ENCODE peak calls at places on chromosomes 6 and 20, in eight cellular contexts. Y is NCI-H187, B is SJSA1, A is NCI-H510A treated with DMSO at 0.1 percent for 48 hours, J is neural progenitor cell, D is Calu3, L is amygdala, U is T-helper 17 cell. I is an unnamed sample.
A peak's percentile ranks its signal among the peaks of the same experiment; 100 is the strongest.

GRCh38 chr6:169858935-169859351 is 107.5 kb downstream of the ERMARD start:
- DNase-seq in Y (no peak), B (no peak), A (no peak), J (no peak), D (no peak), L (no peak), U (no peak), I (no peak)

GRCh38 chr6:139027620-139028182 is 844 bp upstream of the ABRACL start:
- DNase-seq in Y (peak; percentile 20), B (no peak), A (peak; percentile 70), J (peak; percentile 42), D (peak; percentile 24), L (no peak), U (no peak), I (peak; percentile 4)

GRCh38 chr6:140401666-140402255 is 1027.3 kb upstream of the CITED2 start:
- DNase-seq in Y (no peak), B (peak; percentile 21), A (no peak), J (no peak), D (no peak), L (no peak), U (no peak), I (no peak)

GRCh38 chr20:2172305-2173175 is 70.9 kb downstream of the STK35 start:
- DNase-seq in Y (no peak), B (peak; percentile 61), A (peak; percentile 68), J (peak; percentile 79), D (peak; percentile 56), L (peak; percentile 48), U (peak; percentile 57), I (peak; percentile 76)

GRCh38 chr20:58523072-58523681 is 8.0 kb upstream of the APCDD1L start:
- DNase-seq in Y (no peak), B (no peak), A (no peak), J (peak; percentile 56), D (no peak), L (no peak), U (no peak), I (no peak)

GRCh38 chr6:144036064-144036873 is 28.2 kb upstream of the PLAGL1 start:
- DNase-seq in Y (no peak), B (peak; percentile 41), A (no peak), J (peak; percentile 57), D (peak; percentile 8), L (peak; percentile 2), U (no peak), I (peak; percentile 10)

GRCh38 chr20:38458314-38458713 is 14.3 kb upstream of the RALGAPB start:
- DNase-seq in Y (no peak), B (no peak), A (no peak), J (no peak), D (no peak), L (no peak), U (no peak), I (no peak)

GRCh38 chr20:14775778-14776177 is 438.4 kb upstream of the FLRT3 start:
- DNase-seq in Y (no peak), B (no peak), A (no peak), J (no peak), D (no peak), L (no peak), U (no peak), I (peak; percentile 66)

GRCh38 chr6:130447374-130447773 is 81.6 kb downstream of the TMEM200A start:
- DNase-seq in Y (no peak), B (no peak), A (no peak), J (no peak), D (no peak), L (no peak), U (no peak), I (no peak)

GRCh38 chr6:117549606-117550005 is 52.7 kb downstream of the GOPC start:
- DNase-seq in Y (no peak), B (no peak), A (no peak), J (no peak), D (no peak), L (no peak), U (no peak), I (no peak)

GRCh38 chr6:149948011-149948410 is 6.2 kb downstream of the ULBP2 start:
- DNase-seq in Y (no peak), B (no peak), A (no peak), J (no peak), D (no peak), L (no peak), U (no peak), I (no peak)

GRCh38 chr6:154606457-154606856 is 96.0 kb upstream of the CNKSR3 start:
- DNase-seq in Y (no peak), B (no peak), A (no peak), J (no peak), D (peak; percentile 1), L (no peak), U (peak; percentile 25), I (no peak)

GRCh38 chr6:145096846-145097245 is 638.5 kb downstream of the EPM2A start:
- DNase-seq in Y (no peak), B (no peak), A (no peak), J (no peak), D (no peak), L (no peak), U (no peak), I (no peak)

GRCh38 chr6:37285861-37286311 is 27.9 kb upstream of the TMEM217 start:
- DNase-seq in Y (no peak), B (no peak), A (no peak), J (no peak), D (no peak), L (no peak), U (no peak), I (no peak)

GRCh38 chr6:29886686-29887085 is 55.6 kb upstream of the HLA-A start:
- DNase-seq in Y (no peak), B (no peak), A (no peak), J (no peak), D (no peak), L (no peak), U (no peak), I (no peak)

GRCh38 chr6:170434114-170434820 is 118.8 kb downstream of the PSMB1 start:
- DNase-seq in Y (no peak), B (no peak), A (peak; percentile 52), J (peak; percentile 33), D (no peak), L (no peak), U (no peak), I (no peak)

GRCh38 chr20:20137851-20138250 is 85.5 kb downstream of the CFAP61 start:
- DNase-seq in Y (no peak), B (no peak), A (no peak), J (no peak), D (no peak), L (no peak), U (no peak), I (no peak)

GRCh38 chr20:47810686-47811347 is 25.5 kb upstream of the SULF2 start:
- DNase-seq in Y (no peak), B (no peak), A (no peak), J (no peak), D (no peak), L (no peak), U (no peak), I (no peak)

GRCh38 chr6:23349521-23350147 is 776.4 kb upstream of the NRSN1 start:
- DNase-seq in Y (no peak), B (no peak), A (no peak), J (no peak), D (peak; percentile 7), L (no peak), U (no peak), I (no peak)

GRCh38 chr20:58691773-58692578 is 624 bp upstream of the NPEPL1 start:
- DNase-seq in Y (no peak), B (no peak), A (no peak), J (no peak), D (no peak), L (no peak), U (no peak), I (no peak)

GRCh38 chr20:38298768-38299288 is 5.1 kb upstream of the BPI start:
- DNase-seq in Y (no peak), B (no peak), A (no peak), J (no peak), D (no peak), L (peak; percentile 19), U (no peak), I (peak; percentile 3)

GRCh38 chr20:10090588-10091166 is 55.9 kb downstream of the ANKEF1 start:
- DNase-seq in Y (peak; percentile 68), B (peak; percentile 18), A (peak; percentile 82), J (peak; percentile 75), D (peak; percentile 50), L (no peak), U (peak; percentile 9), I (peak; percentile 87)

GRCh38 chr20:57964011-57964862 is 254.4 kb upstream of the PMEPA1 start:
- DNase-seq in Y (no peak), B (no peak), A (no peak), J (no peak), D (no peak), L (peak; percentile 59), U (no peak), I (peak; percentile 20)

GRCh38 chr6:155103816-155104366 is 108.8 kb downstream of the TIAM2 start:
- DNase-seq in Y (no peak), B (peak; percentile 71), A (no peak), J (no peak), D (no peak), L (no peak), U (peak; percentile 7), I (no peak)

GRCh38 chr6:93423542-93423941 is 4.2 kb upstream of the EPHA7 start:
- DNase-seq in Y (no peak), B (no peak), A (peak; percentile 6), J (peak; percentile 83), D (peak; percentile 51), L (no peak), U (no peak), I (peak; percentile 74)

GRCh38 chr6:31575335-31575901 is at the start of gene TNF:
- DNase-seq in Y (no peak), B (no peak), A (no peak), J (no peak), D (no peak), L (peak; percentile 21), U (peak; percentile 51), I (no peak)

GRCh38 chr20:57476073-57476526 is 48.8 kb downstream of the CTCFL start:
- DNase-seq in Y (no peak), B (no peak), A (no peak), J (no peak), D (no peak), L (no peak), U (no peak), I (no peak)

GRCh38 chr20:32823737-32824588 is 4.2 kb downstream of the MAPRE1 start:
- DNase-seq in Y (no peak), B (no peak), A (peak; percentile 2), J (no peak), D (no peak), L (no peak), U (no peak), I (no peak)

GRCh38 chr6:20542927-20543602 is 8.8 kb downstream of the CDKAL1 start:
- DNase-seq in Y (no peak), B (peak; percentile 55), A (peak; percentile 24), J (no peak), D (peak; percentile 84), L (no peak), U (no peak), I (no peak)

GRCh38 chr20:1426231-1426849 is 33.5 kb upstream of the FKBP1A start:
- DNase-seq in Y (no peak), B (no peak), A (no peak), J (no peak), D (no peak), L (no peak), U (no peak), I (no peak)

GRCh38 chr6:17289491-17290106 is 8.4 kb downstream of the RBM24 start:
- DNase-seq in Y (peak; percentile 56), B (no peak), A (no peak), J (no peak), D (no peak), L (no peak), U (no peak), I (no peak)

GRCh38 chr6:167691566-167692312 is 135.0 kb upstream of the AFDN start:
- DNase-seq in Y (no peak), B (no peak), A (no peak), J (no peak), D (no peak), L (no peak), U (no peak), I (no peak)

GRCh38 chr6:36760685-36761435 is 63.2 kb downstream of the RAB44 start:
- DNase-seq in Y (no peak), B (no peak), A (no peak), J (no peak), D (no peak), L (peak; percentile 62), U (no peak), I (no peak)

GRCh38 chr6:163793584-163793983 is 379.1 kb downstream of the QKI start:
- DNase-seq in Y (no peak), B (peak; percentile 26), A (no peak), J (no peak), D (peak; percentile 35), L (no peak), U (no peak), I (no peak)

I was measured in cerebellar cortex.